ENCODE peak calls at places on chromosome 13, in six cellular contexts. One of them, this sample, is unnamed.

GRCh38 chr13:110388141-110388943 is 81.3 kb downstream of the COL4A2 start:
- DNase-seq in neural progenitor cell: no peak
- DNase-seq in GM12878: no peak
- DNase-seq in tibial nerve: no peak
- DNase-seq in esophagus muscularis mucosa: no peak
- DNase-seq in upper lobe of left lung: peak; percentile 71
- DNase-seq in this sample: no peak

GRCh38 chr13:79043208-79043607 is 362.8 kb downstream of the RBM26 start:
- DNase-seq in neural progenitor cell: no peak
- DNase-seq in GM12878: no peak
- DNase-seq in tibial nerve: no peak
- DNase-seq in esophagus muscularis mucosa: no peak
- DNase-seq in upper lobe of left lung: no peak
- DNase-seq in this sample: no peak

GRCh38 chr13:83563499-83563898 is 318.8 kb downstream of the SLITRK1 start:
- DNase-seq in neural progenitor cell: peak; percentile 2
- DNase-seq in GM12878: no peak
- DNase-seq in tibial nerve: no peak
- DNase-seq in esophagus muscularis mucosa: no peak
- DNase-seq in upper lobe of left lung: no peak
- DNase-seq in this sample: no peak

GRCh38 chr13:67086260-67086659 is 143.9 kb downstream of the PCDH9 start:
- DNase-seq in neural progenitor cell: no peak
- DNase-seq in GM12878: no peak
- DNase-seq in tibial nerve: no peak
- DNase-seq in esophagus muscularis mucosa: no peak
- DNase-seq in upper lobe of left lung: no peak
- DNase-seq in this sample: no peak

GRCh38 chr13:78607409-78608253 is 4.3 kb upstream of the POU4F1 start:
- DNase-seq in neural progenitor cell: peak; percentile 62
- DNase-seq in GM12878: no peak
- DNase-seq in tibial nerve: no peak
- DNase-seq in esophagus muscularis mucosa: no peak
- DNase-seq in upper lobe of left lung: peak; percentile 56
- DNase-seq in this sample: no peak

GRCh38 chr13:24187185-24187584 is 26.7 kb downstream of the SPATA13 start:
- DNase-seq in neural progenitor cell: no peak
- DNase-seq in GM12878: no peak
- DNase-seq in tibial nerve: no peak
- DNase-seq in esophagus muscularis mucosa: peak; percentile 34
- DNase-seq in upper lobe of left lung: no peak
- DNase-seq in this sample: no peak

GRCh38 chr13:79745141-79745540 is 264.2 kb downstream of the NDFIP2 start:
- DNase-seq in neural progenitor cell: no peak
- DNase-seq in GM12878: no peak
- DNase-seq in tibial nerve: no peak
- DNase-seq in esophagus muscularis mucosa: no peak
- DNase-seq in upper lobe of left lung: no peak
- DNase-seq in this sample: no peak

GRCh38 chr13:111090169-111090568 is 24.9 kb upstream of the ARHGEF7 start:
- DNase-seq in neural progenitor cell: no peak
- DNase-seq in GM12878: no peak
- DNase-seq in tibial nerve: no peak
- DNase-seq in esophagus muscularis mucosa: peak; percentile 74
- DNase-seq in upper lobe of left lung: no peak
- DNase-seq in this sample: no peak

GRCh38 chr13:110129076-110129475 is 177.9 kb downstream of the COL4A1 start:
- DNase-seq in neural progenitor cell: no peak
- DNase-seq in GM12878: no peak
- DNase-seq in tibial nerve: no peak
- DNase-seq in esophagus muscularis mucosa: peak; percentile 66
- DNase-seq in upper lobe of left lung: peak; percentile 46
- DNase-seq in this sample: no peak

DNA sequence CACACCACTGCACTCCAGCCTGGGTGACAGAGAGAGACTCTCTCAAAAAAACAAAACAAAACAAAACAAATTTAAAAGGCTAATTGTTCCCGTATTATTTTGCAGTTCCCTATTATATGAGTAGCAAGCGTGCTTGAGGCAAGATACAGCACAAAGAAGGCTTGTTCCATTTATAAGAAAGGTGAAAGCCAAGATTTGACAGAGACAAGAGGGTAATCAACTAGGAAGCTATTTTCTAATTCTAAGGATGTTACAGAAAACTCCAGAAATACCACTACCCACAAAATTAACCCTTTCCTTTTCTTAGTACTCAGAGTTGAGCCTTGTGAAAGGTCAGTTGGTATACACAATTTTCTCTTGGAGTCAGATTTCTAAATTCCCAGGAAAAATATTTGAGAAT is 62.8 kb upstream of the FLT1 start:
- DNase-seq in neural progenitor cell: no peak
- DNase-seq in GM12878: no peak
- DNase-seq in tibial nerve: no peak
- DNase-seq in esophagus muscularis mucosa: no peak
- DNase-seq in upper lobe of left lung: no peak
- DNase-seq in this sample: no peak
- H3K4me3 ChIP-seq in neural progenitor cell: no peak overlapping the region
- H3K4me3 ChIP-seq in GM12878: no peak overlapping the region
- H3K4me3 ChIP-seq in tibial nerve: no peak overlapping the region
- H3K4me3 ChIP-seq in esophagus muscularis mucosa: no peak overlapping the region
- H3K4me3 ChIP-seq in upper lobe of left lung: no peak overlapping the region
- H3K4me3 ChIP-seq in this sample: no peak overlapping the region

GRCh38 chr13:98565726-98566577 is 11.0 kb downstream of the STK24 start:
- DNase-seq in neural progenitor cell: no peak
- DNase-seq in GM12878: no peak
- DNase-seq in tibial nerve: no peak
- DNase-seq in esophagus muscularis mucosa: no peak
- DNase-seq in upper lobe of left lung: peak; percentile 74
- DNase-seq in this sample: peak; percentile 19

GRCh38 chr13:98567140-98567539 is 9.8 kb downstream of the STK24 start:
- DNase-seq in neural progenitor cell: no peak
- DNase-seq in GM12878: no peak
- DNase-seq in tibial nerve: no peak
- DNase-seq in esophagus muscularis mucosa: no peak
- DNase-seq in upper lobe of left lung: no peak
- DNase-seq in this sample: no peak

GRCh38 chr13:98563071-98563470 is 13.8 kb downstream of the STK24 start:
- DNase-seq in neural progenitor cell: no peak
- DNase-seq in GM12878: no peak
- DNase-seq in tibial nerve: no peak
- DNase-seq in esophagus muscularis mucosa: no peak
- DNase-seq in upper lobe of left lung: no peak
- DNase-seq in this sample: peak; percentile 63

GRCh38 chr13:98564204-98564603 is 12.7 kb downstream of the STK24 start:
- DNase-seq in neural progenitor cell: no peak
- DNase-seq in GM12878: no peak
- DNase-seq in tibial nerve: no peak
- DNase-seq in esophagus muscularis mucosa: no peak
- DNase-seq in upper lobe of left lung: no peak
- DNase-seq in this sample: no peak
- TF ChIP-seq CTCF in neural progenitor cell: no peak
- TF ChIP-seq CTCF in GM12878: no peak
- TF ChIP-seq CTCF in tibial nerve: no peak
- TF ChIP-seq CTCF in esophagus muscularis mucosa: no peak
- TF ChIP-seq CTCF in upper lobe of left lung: no peak
- TF ChIP-seq CTCF in this sample: no peak

DNA sequence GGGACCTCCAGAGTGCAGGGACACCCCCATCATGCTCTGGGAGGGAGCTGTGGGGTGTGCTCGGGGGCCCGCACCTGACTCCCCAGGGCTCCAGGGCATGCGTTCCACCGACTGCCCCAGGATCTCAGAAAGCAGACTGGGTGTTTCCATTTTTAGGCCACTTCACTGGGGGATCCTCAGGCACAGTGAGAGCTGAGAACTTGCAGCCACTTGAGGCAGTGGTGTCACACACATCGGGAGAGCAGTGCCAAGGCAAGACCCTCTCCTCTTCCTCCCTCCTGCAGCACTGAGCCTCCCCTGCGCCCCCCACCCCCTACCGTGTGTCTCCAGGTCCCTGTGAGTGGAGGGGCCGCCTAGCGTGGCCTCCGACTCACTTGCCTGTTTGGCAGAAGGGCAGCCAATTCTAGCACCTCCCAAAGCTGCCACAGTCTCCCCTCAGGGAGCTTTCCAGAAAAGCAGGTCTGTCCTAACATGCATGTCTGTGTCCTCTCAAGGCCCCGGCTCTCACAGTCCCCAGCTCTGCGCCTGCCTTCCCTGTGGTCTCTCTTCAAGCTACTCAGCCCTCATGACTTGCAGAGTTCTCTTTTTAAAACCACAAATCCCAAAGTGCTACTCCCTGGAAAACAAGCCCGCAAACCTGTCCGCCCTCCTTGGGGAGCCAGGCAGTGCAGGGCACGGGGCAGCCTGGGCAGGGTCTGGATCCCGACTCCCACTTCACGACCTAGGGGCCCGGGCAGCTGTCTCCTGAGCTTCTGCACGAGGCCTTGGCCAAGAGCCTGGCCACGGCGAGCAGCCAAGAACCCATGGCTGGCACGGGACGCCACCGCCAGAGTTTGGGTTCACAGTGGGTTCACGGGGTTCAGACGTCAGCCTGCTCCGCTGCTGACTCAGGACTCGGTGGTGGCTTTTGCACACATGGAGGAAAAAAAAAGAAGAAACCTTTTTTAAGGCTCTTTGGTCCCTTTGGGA is 94.1 kb downstream of the STK24 start:
- DNase-seq in neural progenitor cell: peak; percentile 45
- DNase-seq in GM12878: no peak
- DNase-seq in tibial nerve: peak; percentile 61
- DNase-seq in esophagus muscularis mucosa: no peak
- DNase-seq in upper lobe of left lung: peak; percentile 91
- DNase-seq in this sample: peak; percentile 20
- H3K4me1 ChIP-seq in neural progenitor cell: peaks cover 76% of the 10 kb centered on the region
- H3K4me1 ChIP-seq in GM12878: peaks cover 77% of the 10 kb centered on the region
- H3K4me1 ChIP-seq in tibial nerve: peaks cover 41% of the 10 kb centered on the region
- H3K4me1 ChIP-seq in esophagus muscularis mucosa: peaks cover 76% of the 10 kb centered on the region
- H3K4me1 ChIP-seq in upper lobe of left lung: peaks cover 50% of the 10 kb centered on the region
- H3K4me1 ChIP-seq in this sample: peaks cover 42% of the 10 kb centered on the region

DNA sequence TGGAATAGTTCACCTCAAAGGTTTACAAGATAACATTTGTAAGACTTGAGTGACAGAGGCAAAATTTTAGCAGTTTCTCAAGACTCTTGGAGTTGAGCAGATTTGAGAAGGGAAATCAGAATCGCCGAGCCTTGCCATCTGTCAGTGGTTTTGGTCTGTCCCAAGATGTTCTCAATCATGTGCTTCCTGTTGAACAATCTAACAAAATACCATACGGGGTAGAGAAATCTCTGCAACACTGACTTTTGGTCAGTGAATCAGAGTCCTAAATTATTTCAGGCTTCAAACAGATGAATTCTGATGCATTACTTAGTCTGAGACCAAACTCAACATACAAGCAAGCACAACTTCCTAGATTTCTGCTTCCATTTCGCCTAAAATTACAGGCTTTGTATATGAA is 3.8 kb downstream of the KCTD12 start:
- DNase-seq in neural progenitor cell: no peak
- DNase-seq in GM12878: no peak
- DNase-seq in tibial nerve: no peak
- DNase-seq in esophagus muscularis mucosa: no peak
- DNase-seq in upper lobe of left lung: no peak
- DNase-seq in this sample: no peak
- H3K4me3 ChIP-seq in neural progenitor cell: no peak overlapping the region
- H3K4me3 ChIP-seq in GM12878: no peak overlapping the region
- H3K4me3 ChIP-seq in tibial nerve: peak overlapping the region; percentile 74
- H3K4me3 ChIP-seq in esophagus muscularis mucosa: peak overlapping the region; percentile 83
- H3K4me3 ChIP-seq in upper lobe of left lung: peak overlapping the region; percentile 61
- H3K4me3 ChIP-seq in this sample: no peak overlapping the region

DNA sequence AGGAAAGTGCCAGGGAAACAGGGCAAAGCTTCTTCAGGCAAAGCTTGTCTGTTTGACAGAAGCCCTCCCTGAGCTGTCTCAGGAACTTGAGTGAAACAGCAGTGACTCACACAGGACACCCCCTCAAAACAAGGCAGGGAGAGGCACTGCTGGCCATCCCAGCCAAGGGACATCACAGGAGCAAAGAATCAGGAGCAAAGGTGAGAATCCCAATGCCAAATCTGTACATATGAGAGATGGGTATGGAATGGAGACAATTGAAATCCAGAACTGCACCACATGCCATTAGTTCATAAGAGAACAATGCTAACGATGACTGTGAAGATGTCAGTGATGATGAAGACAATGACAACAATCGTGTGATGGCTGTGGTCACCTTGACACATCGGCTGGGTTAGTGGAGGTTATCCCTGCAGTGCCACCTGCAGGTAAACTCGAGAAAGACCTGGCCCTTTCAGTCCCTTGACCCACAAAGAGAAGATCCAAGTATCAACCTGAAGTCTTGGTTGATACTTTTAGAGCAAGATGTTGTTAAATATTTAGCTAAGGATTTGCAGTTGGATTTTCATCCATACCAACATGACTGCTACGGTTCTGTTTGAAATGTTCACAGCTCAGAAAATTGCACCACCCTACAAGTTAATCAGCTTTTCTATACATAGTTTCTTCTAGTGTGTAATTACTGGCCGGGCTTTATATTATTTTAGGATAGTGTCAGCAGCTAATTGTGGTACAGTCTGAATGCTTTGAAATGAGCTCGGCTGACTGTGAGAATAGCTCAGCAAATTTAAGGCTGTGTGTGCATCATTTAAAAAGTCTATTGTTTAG is 42.0 kb upstream of the IPO5 start:
- DNase-seq in neural progenitor cell: peak; percentile 39
- DNase-seq in GM12878: no peak
- DNase-seq in tibial nerve: no peak
- DNase-seq in esophagus muscularis mucosa: no peak
- DNase-seq in upper lobe of left lung: no peak
- DNase-seq in this sample: peak; percentile 21
- TF ChIP-seq CTCF in neural progenitor cell: peak; percentile 63
- TF ChIP-seq CTCF in GM12878: peak; percentile 38
- TF ChIP-seq CTCF in tibial nerve: no peak
- TF ChIP-seq CTCF in esophagus muscularis mucosa: peak; percentile 58
- TF ChIP-seq CTCF in upper lobe of left lung: no peak
- TF ChIP-seq CTCF in this sample: peak; percentile 62

This sample was measured in OCI-LY7.